ENCODE peak calls at places on chromosomes 11 and 22, in six cellular contexts. One of them, this sample, is unnamed.
A peak's percentile ranks its signal among the peaks of the same experiment; 100 is the strongest.

GRCh38 chr11:122115520-122116343 is at the start of gene BLID:
- DNase-seq in HuH-7.5: no peak
- DNase-seq in CD4-positive, alpha-beta T cell: no peak
- DNase-seq in naive thymus-derived CD4-positive, alpha-beta T cell: no peak
- DNase-seq in iPS DF 19.7: no peak
- DNase-seq in stimulated activated CD4-positive, alpha-beta T cell treated with anti-CD3 and anti-CD28 coated beads, Interleukin-12 subunit alpha, Interleukin-12 subunit beta, amount 100 ng/mL, for 4 hours: no peak
- DNase-seq in this sample: no peak

GRCh38 chr11:9626778-9627394 is 37.0 kb upstream of the SWAP70 start:
- DNase-seq in HuH-7.5: no peak
- DNase-seq in CD4-positive, alpha-beta T cell: no peak
- DNase-seq in naive thymus-derived CD4-positive, alpha-beta T cell: no peak
- DNase-seq in iPS DF 19.7: peak; percentile 82
- DNase-seq in stimulated activated CD4-positive, alpha-beta T cell treated with anti-CD3 and anti-CD28 coated beads, Interleukin-12 subunit alpha, Interleukin-12 subunit beta, amount 100 ng/mL, for 4 hours: no peak
- DNase-seq in this sample: no peak

GRCh38 chr11:37409124-37409523 is 811.1 kb upstream of the RAG2 start:
- DNase-seq in HuH-7.5: no peak
- DNase-seq in CD4-positive, alpha-beta T cell: no peak
- DNase-seq in naive thymus-derived CD4-positive, alpha-beta T cell: no peak
- DNase-seq in iPS DF 19.7: no peak
- DNase-seq in stimulated activated CD4-positive, alpha-beta T cell treated with anti-CD3 and anti-CD28 coated beads, Interleukin-12 subunit alpha, Interleukin-12 subunit beta, amount 100 ng/mL, for 4 hours: no peak
- DNase-seq in this sample: no peak

GRCh38 chr22:44311855-44312170 is 938 bp downstream of the SHISAL1 start:
- DNase-seq in HuH-7.5: no peak
- DNase-seq in CD4-positive, alpha-beta T cell: no peak
- DNase-seq in naive thymus-derived CD4-positive, alpha-beta T cell: no peak
- DNase-seq in iPS DF 19.7: no peak
- DNase-seq in stimulated activated CD4-positive, alpha-beta T cell treated with anti-CD3 and anti-CD28 coated beads, Interleukin-12 subunit alpha, Interleukin-12 subunit beta, amount 100 ng/mL, for 4 hours: no peak
- DNase-seq in this sample: no peak

GRCh38 chr11:17066691-17067090 is 10.8 kb downstream of the RPS13 start:
- DNase-seq in HuH-7.5: no peak
- DNase-seq in CD4-positive, alpha-beta T cell: no peak
- DNase-seq in naive thymus-derived CD4-positive, alpha-beta T cell: no peak
- DNase-seq in iPS DF 19.7: no peak
- DNase-seq in stimulated activated CD4-positive, alpha-beta T cell treated with anti-CD3 and anti-CD28 coated beads, Interleukin-12 subunit alpha, Interleukin-12 subunit beta, amount 100 ng/mL, for 4 hours: no peak
- DNase-seq in this sample: no peak

GRCh38 chr11:119316729-119317591 is at the start of gene MCAM:
- DNase-seq in HuH-7.5: peak; percentile 64
- DNase-seq in CD4-positive, alpha-beta T cell: no peak
- DNase-seq in naive thymus-derived CD4-positive, alpha-beta T cell: no peak
- DNase-seq in iPS DF 19.7: no peak
- DNase-seq in stimulated activated CD4-positive, alpha-beta T cell treated with anti-CD3 and anti-CD28 coated beads, Interleukin-12 subunit alpha, Interleukin-12 subunit beta, amount 100 ng/mL, for 4 hours: no peak
- DNase-seq in this sample: no peak

GRCh38 chr22:19406281-19406811 is 25.2 kb downstream of the HIRA start:
- DNase-seq in HuH-7.5: no peak
- DNase-seq in CD4-positive, alpha-beta T cell: no peak
- DNase-seq in naive thymus-derived CD4-positive, alpha-beta T cell: no peak
- DNase-seq in iPS DF 19.7: no peak
- DNase-seq in stimulated activated CD4-positive, alpha-beta T cell treated with anti-CD3 and anti-CD28 coated beads, Interleukin-12 subunit alpha, Interleukin-12 subunit beta, amount 100 ng/mL, for 4 hours: no peak
- DNase-seq in this sample: no peak

GRCh38 chr22:25942989-25943411 is 201.0 kb downstream of the MYO18B start:
- DNase-seq in HuH-7.5: no peak
- DNase-seq in CD4-positive, alpha-beta T cell: no peak
- DNase-seq in naive thymus-derived CD4-positive, alpha-beta T cell: no peak
- DNase-seq in iPS DF 19.7: no peak
- DNase-seq in stimulated activated CD4-positive, alpha-beta T cell treated with anti-CD3 and anti-CD28 coated beads, Interleukin-12 subunit alpha, Interleukin-12 subunit beta, amount 100 ng/mL, for 4 hours: no peak
- DNase-seq in this sample: no peak

GRCh38 chr22:47107431-47107830 is 345.0 kb downstream of the TBC1D22A start:
- DNase-seq in HuH-7.5: no peak
- DNase-seq in CD4-positive, alpha-beta T cell: no peak
- DNase-seq in naive thymus-derived CD4-positive, alpha-beta T cell: no peak
- DNase-seq in iPS DF 19.7: no peak
- DNase-seq in stimulated activated CD4-positive, alpha-beta T cell treated with anti-CD3 and anti-CD28 coated beads, Interleukin-12 subunit alpha, Interleukin-12 subunit beta, amount 100 ng/mL, for 4 hours: no peak
- DNase-seq in this sample: no peak

GRCh38 chr22:39610246-39610645 is 39.7 kb downstream of the CACNA1I start:
- DNase-seq in HuH-7.5: no peak
- DNase-seq in CD4-positive, alpha-beta T cell: no peak
- DNase-seq in naive thymus-derived CD4-positive, alpha-beta T cell: no peak
- DNase-seq in iPS DF 19.7: no peak
- DNase-seq in stimulated activated CD4-positive, alpha-beta T cell treated with anti-CD3 and anti-CD28 coated beads, Interleukin-12 subunit alpha, Interleukin-12 subunit beta, amount 100 ng/mL, for 4 hours: no peak
- DNase-seq in this sample: no peak

GRCh38 chr11:2584812-2585565 is 114.8 kb downstream of the KCNQ1OT1 start:
- DNase-seq in HuH-7.5: no peak
- DNase-seq in CD4-positive, alpha-beta T cell: no peak
- DNase-seq in naive thymus-derived CD4-positive, alpha-beta T cell: no peak
- DNase-seq in iPS DF 19.7: no peak
- DNase-seq in stimulated activated CD4-positive, alpha-beta T cell treated with anti-CD3 and anti-CD28 coated beads, Interleukin-12 subunit alpha, Interleukin-12 subunit beta, amount 100 ng/mL, for 4 hours: no peak
- DNase-seq in this sample: no peak

GRCh38 chr11:116773203-116774112 is 671 bp upstream of the BUD13 start:
- DNase-seq in HuH-7.5: no peak
- DNase-seq in CD4-positive, alpha-beta T cell: no peak
- DNase-seq in naive thymus-derived CD4-positive, alpha-beta T cell: no peak
- DNase-seq in iPS DF 19.7: no peak
- DNase-seq in stimulated activated CD4-positive, alpha-beta T cell treated with anti-CD3 and anti-CD28 coated beads, Interleukin-12 subunit alpha, Interleukin-12 subunit beta, amount 100 ng/mL, for 4 hours: no peak
- DNase-seq in this sample: no peak

GRCh38 chr11:22903782-22904181 is 43.5 kb upstream of the CCDC179 start:
- DNase-seq in HuH-7.5: no peak
- DNase-seq in CD4-positive, alpha-beta T cell: no peak
- DNase-seq in naive thymus-derived CD4-positive, alpha-beta T cell: no peak
- DNase-seq in iPS DF 19.7: no peak
- DNase-seq in stimulated activated CD4-positive, alpha-beta T cell treated with anti-CD3 and anti-CD28 coated beads, Interleukin-12 subunit alpha, Interleukin-12 subunit beta, amount 100 ng/mL, for 4 hours: no peak
- DNase-seq in this sample: no peak

GRCh38 chr11:116986521-116987105 is 111.6 kb downstream of the SIK3 start:
- DNase-seq in HuH-7.5: no peak
- DNase-seq in CD4-positive, alpha-beta T cell: no peak
- DNase-seq in naive thymus-derived CD4-positive, alpha-beta T cell: no peak
- DNase-seq in iPS DF 19.7: no peak
- DNase-seq in stimulated activated CD4-positive, alpha-beta T cell treated with anti-CD3 and anti-CD28 coated beads, Interleukin-12 subunit alpha, Interleukin-12 subunit beta, amount 100 ng/mL, for 4 hours: no peak
- DNase-seq in this sample: no peak

GRCh38 chr11:67054851-67055523 is 1.7 kb upstream of the RHOD start:
- DNase-seq in HuH-7.5: peak; percentile 100
- DNase-seq in CD4-positive, alpha-beta T cell: no peak
- DNase-seq in naive thymus-derived CD4-positive, alpha-beta T cell: no peak
- DNase-seq in iPS DF 19.7: no peak
- DNase-seq in stimulated activated CD4-positive, alpha-beta T cell treated with anti-CD3 and anti-CD28 coated beads, Interleukin-12 subunit alpha, Interleukin-12 subunit beta, amount 100 ng/mL, for 4 hours: no peak
- DNase-seq in this sample: peak; percentile 88

GRCh38 chr11:62125316-62125715 is 1.5 kb downstream of the INCENP start:
- DNase-seq in HuH-7.5: no peak
- DNase-seq in CD4-positive, alpha-beta T cell: no peak
- DNase-seq in naive thymus-derived CD4-positive, alpha-beta T cell: no peak
- DNase-seq in iPS DF 19.7: no peak
- DNase-seq in stimulated activated CD4-positive, alpha-beta T cell treated with anti-CD3 and anti-CD28 coated beads, Interleukin-12 subunit alpha, Interleukin-12 subunit beta, amount 100 ng/mL, for 4 hours: no peak
- DNase-seq in this sample: no peak

GRCh38 chr22:29171721-29172120 is 34.0 kb upstream of the EMID1 start:
- DNase-seq in HuH-7.5: no peak
- DNase-seq in CD4-positive, alpha-beta T cell: no peak
- DNase-seq in naive thymus-derived CD4-positive, alpha-beta T cell: no peak
- DNase-seq in iPS DF 19.7: no peak
- DNase-seq in stimulated activated CD4-positive, alpha-beta T cell treated with anti-CD3 and anti-CD28 coated beads, Interleukin-12 subunit alpha, Interleukin-12 subunit beta, amount 100 ng/mL, for 4 hours: no peak
- DNase-seq in this sample: no peak

GRCh38 chr11:59779487-59779886 is 24.3 kb downstream of the STX3 start:
- DNase-seq in HuH-7.5: no peak
- DNase-seq in CD4-positive, alpha-beta T cell: no peak
- DNase-seq in naive thymus-derived CD4-positive, alpha-beta T cell: no peak
- DNase-seq in iPS DF 19.7: no peak
- DNase-seq in stimulated activated CD4-positive, alpha-beta T cell treated with anti-CD3 and anti-CD28 coated beads, Interleukin-12 subunit alpha, Interleukin-12 subunit beta, amount 100 ng/mL, for 4 hours: no peak
- DNase-seq in this sample: no peak

GRCh38 chr22:49269928-49270327 is 557.7 kb downstream of the BRD1 start:
- DNase-seq in HuH-7.5: no peak
- DNase-seq in CD4-positive, alpha-beta T cell: no peak
- DNase-seq in naive thymus-derived CD4-positive, alpha-beta T cell: no peak
- DNase-seq in iPS DF 19.7: no peak
- DNase-seq in stimulated activated CD4-positive, alpha-beta T cell treated with anti-CD3 and anti-CD28 coated beads, Interleukin-12 subunit alpha, Interleukin-12 subunit beta, amount 100 ng/mL, for 4 hours: no peak
- DNase-seq in this sample: no peak

GRCh38 chr11:78310500-78310909 is 107.1 kb downstream of the GAB2 start:
- DNase-seq in HuH-7.5: peak; percentile 15
- DNase-seq in CD4-positive, alpha-beta T cell: no peak
- DNase-seq in naive thymus-derived CD4-positive, alpha-beta T cell: no peak
- DNase-seq in iPS DF 19.7: no peak
- DNase-seq in stimulated activated CD4-positive, alpha-beta T cell treated with anti-CD3 and anti-CD28 coated beads, Interleukin-12 subunit alpha, Interleukin-12 subunit beta, amount 100 ng/mL, for 4 hours: no peak
- DNase-seq in this sample: no peak

GRCh38 chr11:46272816-46273427 is 4.5 kb upstream of the CREB3L1 start:
- DNase-seq in HuH-7.5: no peak
- DNase-seq in CD4-positive, alpha-beta T cell: no peak
- DNase-seq in naive thymus-derived CD4-positive, alpha-beta T cell: no peak
- DNase-seq in iPS DF 19.7: no peak
- DNase-seq in stimulated activated CD4-positive, alpha-beta T cell treated with anti-CD3 and anti-CD28 coated beads, Interleukin-12 subunit alpha, Interleukin-12 subunit beta, amount 100 ng/mL, for 4 hours: no peak
- DNase-seq in this sample: no peak

GRCh38 chr22:32804036-32804435 is 2.5 kb downstream of the TIMP3 start:
- DNase-seq in HuH-7.5: no peak
- DNase-seq in CD4-positive, alpha-beta T cell: no peak
- DNase-seq in naive thymus-derived CD4-positive, alpha-beta T cell: no peak
- DNase-seq in iPS DF 19.7: no peak
- DNase-seq in stimulated activated CD4-positive, alpha-beta T cell treated with anti-CD3 and anti-CD28 coated beads, Interleukin-12 subunit alpha, Interleukin-12 subunit beta, amount 100 ng/mL, for 4 hours: no peak
- DNase-seq in this sample: no peak

GRCh38 chr11:93770160-93770559 is 13.9 kb upstream of the MED17 start:
- DNase-seq in HuH-7.5: no peak
- DNase-seq in CD4-positive, alpha-beta T cell: no peak
- DNase-seq in naive thymus-derived CD4-positive, alpha-beta T cell: no peak
- DNase-seq in iPS DF 19.7: no peak
- DNase-seq in stimulated activated CD4-positive, alpha-beta T cell treated with anti-CD3 and anti-CD28 coated beads, Interleukin-12 subunit alpha, Interleukin-12 subunit beta, amount 100 ng/mL, for 4 hours: no peak
- DNase-seq in this sample: no peak

GRCh38 chr22:27230189-27230588 is 571.4 kb downstream of the MN1 start:
- DNase-seq in HuH-7.5: no peak
- DNase-seq in CD4-positive, alpha-beta T cell: no peak
- DNase-seq in naive thymus-derived CD4-positive, alpha-beta T cell: no peak
- DNase-seq in iPS DF 19.7: no peak
- DNase-seq in stimulated activated CD4-positive, alpha-beta T cell treated with anti-CD3 and anti-CD28 coated beads, Interleukin-12 subunit alpha, Interleukin-12 subunit beta, amount 100 ng/mL, for 4 hours: no peak
- DNase-seq in this sample: no peak